ENCODE peak calls at places on chromosomes 12 and 14, in five cellular contexts. One of them, this sample, is unnamed.

GRCh38 chr12:95003921-95004272 is 400 bp upstream of the NDUFA12 start:
- DNase-seq in GM12878: no peak
- DNase-seq in suprapubic skin: no peak
- DNase-seq in tibial nerve: no peak
- DNase-seq in body of pancreas: no peak
- DNase-seq in this sample: no peak

GRCh38 chr14:95034806-95035205 is 122.5 kb downstream of the DICER1 start:
- DNase-seq in tibial nerve: no peak
- DNase-seq in body of pancreas: no peak
- DNase-seq in suprapubic skin: no peak
- DNase-seq in GM12878: no peak
- DNase-seq in this sample: no peak

GRCh38 chr14:31386271-31386670 is 34.1 kb downstream of the HEATR5A start:
- DNase-seq in GM12878: no peak
- DNase-seq in body of pancreas: no peak
- DNase-seq in suprapubic skin: no peak
- DNase-seq in tibial nerve: no peak
- DNase-seq in this sample: no peak

GRCh38 chr12:65606008-65606766 is 218.1 kb upstream of the HMGA2 start:
- DNase-seq in tibial nerve: no peak
- DNase-seq in suprapubic skin: no peak
- DNase-seq in GM12878: no peak
- DNase-seq in body of pancreas: no peak
- DNase-seq in this sample: no peak

GRCh38 chr12:130818381-130819247 is 20.4 kb downstream of the STX2 start:
- DNase-seq in suprapubic skin: no peak
- DNase-seq in GM12878: peak; percentile 28
- DNase-seq in tibial nerve: peak; percentile 24
- DNase-seq in body of pancreas: peak; percentile 64
- DNase-seq in this sample: peak; percentile 69

GRCh38 chr12:16350682-16351081 is 3.2 kb downstream of the MGST1 start:
- DNase-seq in suprapubic skin: peak; percentile 70
- DNase-seq in GM12878: no peak
- DNase-seq in body of pancreas: peak; percentile 63
- DNase-seq in tibial nerve: peak; percentile 71
- DNase-seq in this sample: no peak

GRCh38 chr14:64628940-64629403 is 75.3 kb upstream of the PLEKHG3 start:
- DNase-seq in GM12878: no peak
- DNase-seq in suprapubic skin: no peak
- DNase-seq in body of pancreas: no peak
- DNase-seq in tibial nerve: no peak
- DNase-seq in this sample: no peak

GRCh38 chr12:31832740-31833540 is 104.1 kb upstream of the AMN1 start:
- DNase-seq in body of pancreas: peak; percentile 14
- DNase-seq in GM12878: peak; percentile 73
- DNase-seq in tibial nerve: no peak
- DNase-seq in suprapubic skin: no peak
- DNase-seq in this sample: peak; percentile 37

GRCh38 chr12:130713581-130713991 is 2.5 kb downstream of the RIMBP2 start:
- DNase-seq in tibial nerve: no peak
- DNase-seq in suprapubic skin: no peak
- DNase-seq in GM12878: no peak
- DNase-seq in body of pancreas: peak; percentile 11
- DNase-seq in this sample: no peak

GRCh38 chr12:125071456-125071855 is 6.2 kb downstream of the AACS start:
- DNase-seq in tibial nerve: no peak
- DNase-seq in body of pancreas: no peak
- DNase-seq in suprapubic skin: no peak
- DNase-seq in GM12878: no peak
- DNase-seq in this sample: no peak

GRCh38 chr12:109811624-109811995 is 21.6 kb downstream of the TRPV4 start:
- DNase-seq in tibial nerve: no peak
- DNase-seq in body of pancreas: no peak
- DNase-seq in suprapubic skin: no peak
- DNase-seq in GM12878: no peak
- DNase-seq in this sample: no peak

GRCh38 chr12:15227004-15227679 is 5.9 kb upstream of the RERG start:
- DNase-seq in body of pancreas: peak; percentile 59
- DNase-seq in tibial nerve: peak; percentile 67
- DNase-seq in suprapubic skin: peak; percentile 64
- DNase-seq in GM12878: no peak
- DNase-seq in this sample: no peak

GRCh38 chr14:103898711-103899110 is 29.5 kb upstream of the TDRD9 start:
- DNase-seq in GM12878: no peak
- DNase-seq in suprapubic skin: no peak
- DNase-seq in tibial nerve: no peak
- DNase-seq in body of pancreas: no peak
- DNase-seq in this sample: peak; percentile 55

GRCh38 chr12:47547077-47547476 is 158.8 kb downstream of the RPAP3 start:
- DNase-seq in body of pancreas: no peak
- DNase-seq in suprapubic skin: no peak
- DNase-seq in tibial nerve: no peak
- DNase-seq in GM12878: no peak
- DNase-seq in this sample: no peak

GRCh38 chr12:31588976-31589375 is 2.0 kb downstream of the DENND5B start:
- DNase-seq in tibial nerve: no peak
- DNase-seq in GM12878: no peak
- DNase-seq in body of pancreas: no peak
- DNase-seq in suprapubic skin: no peak
- DNase-seq in this sample: no peak

GRCh38 chr14:92704036-92704804 is 44.2 kb downstream of the LGMN start:
- DNase-seq in tibial nerve: peak; percentile 38
- DNase-seq in GM12878: peak; percentile 92
- DNase-seq in suprapubic skin: no peak
- DNase-seq in body of pancreas: peak; percentile 64
- DNase-seq in this sample: no peak

GRCh38 chr12:127170271-127171180 is 1096.4 kb upstream of the TMEM132C start:
- DNase-seq in body of pancreas: no peak
- DNase-seq in GM12878: no peak
- DNase-seq in suprapubic skin: peak; percentile 66
- DNase-seq in tibial nerve: peak; percentile 38
- DNase-seq in this sample: no peak

GRCh38 chr12:65609359-65609771 is 214.9 kb upstream of the HMGA2 start:
- DNase-seq in tibial nerve: no peak
- DNase-seq in body of pancreas: no peak
- DNase-seq in GM12878: no peak
- DNase-seq in suprapubic skin: no peak
- DNase-seq in this sample: no peak

GRCh38 chr12:75959060-75959459 is 72.5 kb downstream of the PHLDA1 start:
- DNase-seq in tibial nerve: no peak
- DNase-seq in suprapubic skin: no peak
- DNase-seq in GM12878: no peak
- DNase-seq in body of pancreas: no peak
- DNase-seq in this sample: no peak

GRCh38 chr12:9751204-9752144 is 9.2 kb downstream of the CD69 start:
- DNase-seq in tibial nerve: no peak
- DNase-seq in suprapubic skin: no peak
- DNase-seq in GM12878: no peak
- DNase-seq in body of pancreas: no peak
- DNase-seq in this sample: no peak

GRCh38 chr14:102050026-102050405 is 36.8 kb downstream of the HSP90AA1 start:
- DNase-seq in suprapubic skin: no peak
- DNase-seq in tibial nerve: no peak
- DNase-seq in body of pancreas: no peak
- DNase-seq in GM12878: no peak
- DNase-seq in this sample: no peak

GRCh38 chr12:56087220-56087619 is 7.3 kb downstream of the ERBB3 start:
- DNase-seq in GM12878: no peak
- DNase-seq in suprapubic skin: no peak
- DNase-seq in body of pancreas: peak; percentile 97
- DNase-seq in tibial nerve: peak; percentile 19
- DNase-seq in this sample: peak; percentile 96

GRCh38 chr12:92462049-92462448 is 240.7 kb upstream of the PLEKHG7 start:
- DNase-seq in tibial nerve: no peak
- DNase-seq in suprapubic skin: no peak
- DNase-seq in GM12878: peak; percentile 96
- DNase-seq in body of pancreas: peak; percentile 28
- DNase-seq in this sample: no peak
- TF ChIP-seq POLR2A in tibial nerve: no peak
- TF ChIP-seq POLR2A in suprapubic skin: no peak
- TF ChIP-seq POLR2A in GM12878: no peak
- TF ChIP-seq POLR2A in body of pancreas: no peak
- TF ChIP-seq POLR2A in this sample: no peak

GRCh38 chr14:24096545-24097181 is 2.6 kb downstream of the PCK2 start:
- DNase-seq in GM12878: no peak
- DNase-seq in suprapubic skin: no peak
- DNase-seq in body of pancreas: no peak
- DNase-seq in tibial nerve: no peak
- DNase-seq in this sample: no peak

GRCh38 chr14:24092960-24093900 is 881 bp upstream of the PCK2 start:
- DNase-seq in tibial nerve: no peak
- DNase-seq in GM12878: no peak
- DNase-seq in suprapubic skin: no peak
- DNase-seq in body of pancreas: no peak
- DNase-seq in this sample: no peak

GRCh38 chr14:24094839-24095195 is 706 bp downstream of the PCK2 start:
- DNase-seq in suprapubic skin: no peak
- DNase-seq in GM12878: no peak
- DNase-seq in tibial nerve: no peak
- DNase-seq in body of pancreas: no peak
- DNase-seq in this sample: no peak

GRCh38 chr14:24093901-24094838 is at the start of gene PCK2:
- DNase-seq in tibial nerve: peak; percentile 90
- DNase-seq in GM12878: no peak
- DNase-seq in suprapubic skin: peak; percentile 96
- DNase-seq in body of pancreas: peak; percentile 97
- DNase-seq in this sample: peak; percentile 99

DNA sequence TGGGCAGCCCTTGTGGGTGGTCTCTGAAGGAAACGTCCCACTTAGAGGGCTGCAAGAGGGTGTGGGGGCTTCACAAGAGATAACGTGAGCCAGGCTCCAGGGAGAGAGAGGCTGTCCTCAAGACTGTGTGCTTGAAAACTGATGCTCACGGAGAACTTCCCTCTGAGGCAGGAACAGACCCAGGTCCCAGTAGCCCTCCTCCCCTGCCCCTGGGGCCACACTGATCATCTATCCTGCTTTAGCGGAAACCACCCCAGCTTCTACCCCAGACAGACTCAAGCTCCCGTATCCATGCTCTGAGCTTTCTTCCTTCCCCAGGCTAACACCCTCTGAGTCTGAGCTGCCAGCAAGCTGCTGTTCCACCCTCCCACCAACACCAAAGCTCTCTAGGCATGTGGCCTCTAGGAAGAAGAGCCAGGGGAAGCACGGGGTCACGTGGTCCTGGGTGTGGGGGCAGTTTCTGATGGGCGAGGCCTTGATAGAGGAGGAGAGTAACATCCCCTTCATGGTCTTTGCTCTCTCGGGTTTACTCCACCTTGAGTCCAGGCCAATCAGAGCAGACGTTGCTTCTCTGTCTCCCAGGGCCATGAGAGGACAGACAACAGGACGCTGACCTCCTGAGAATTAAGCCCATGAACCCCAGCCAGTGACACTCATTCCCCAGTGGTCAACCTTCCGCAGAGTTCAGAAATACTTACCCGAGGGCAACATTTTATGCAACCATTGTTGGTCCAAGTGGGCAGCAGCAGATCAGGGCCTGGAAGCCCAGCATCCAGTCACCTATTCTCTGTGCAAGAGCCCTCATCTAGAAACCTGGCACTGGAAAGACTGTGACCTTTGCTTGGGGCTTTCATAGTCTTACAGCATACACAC is 1.3 kb downstream of the PCK2 start:
- DNase-seq in GM12878: peak; percentile 92
- DNase-seq in suprapubic skin: peak; percentile 81
- DNase-seq in tibial nerve: peak; percentile 61
- DNase-seq in body of pancreas: peak; percentile 43
- DNase-seq in this sample: peak; percentile 65
- TF ChIP-seq POLR2A in GM12878: peak; percentile 98
- TF ChIP-seq POLR2A in suprapubic skin: no peak
- TF ChIP-seq POLR2A in tibial nerve: peak; percentile 46
- TF ChIP-seq POLR2A in body of pancreas: peak; percentile 32
- TF ChIP-seq POLR2A in this sample: no peak

GRCh38 chr12:121015825-121016766 is at the start of gene C12orf43:
- DNase-seq in body of pancreas: peak; percentile 93
- DNase-seq in tibial nerve: peak; percentile 96
- DNase-seq in suprapubic skin: peak; percentile 95
- DNase-seq in GM12878: peak; percentile 77
- DNase-seq in this sample: peak; percentile 93
- TF ChIP-seq POLR2A in body of pancreas: peak; percentile 63
- TF ChIP-seq POLR2A in tibial nerve: peak; percentile 39
- TF ChIP-seq POLR2A in suprapubic skin: no peak
- TF ChIP-seq POLR2A in GM12878: peak; percentile 89
- TF ChIP-seq POLR2A in this sample: no peak

DNA sequence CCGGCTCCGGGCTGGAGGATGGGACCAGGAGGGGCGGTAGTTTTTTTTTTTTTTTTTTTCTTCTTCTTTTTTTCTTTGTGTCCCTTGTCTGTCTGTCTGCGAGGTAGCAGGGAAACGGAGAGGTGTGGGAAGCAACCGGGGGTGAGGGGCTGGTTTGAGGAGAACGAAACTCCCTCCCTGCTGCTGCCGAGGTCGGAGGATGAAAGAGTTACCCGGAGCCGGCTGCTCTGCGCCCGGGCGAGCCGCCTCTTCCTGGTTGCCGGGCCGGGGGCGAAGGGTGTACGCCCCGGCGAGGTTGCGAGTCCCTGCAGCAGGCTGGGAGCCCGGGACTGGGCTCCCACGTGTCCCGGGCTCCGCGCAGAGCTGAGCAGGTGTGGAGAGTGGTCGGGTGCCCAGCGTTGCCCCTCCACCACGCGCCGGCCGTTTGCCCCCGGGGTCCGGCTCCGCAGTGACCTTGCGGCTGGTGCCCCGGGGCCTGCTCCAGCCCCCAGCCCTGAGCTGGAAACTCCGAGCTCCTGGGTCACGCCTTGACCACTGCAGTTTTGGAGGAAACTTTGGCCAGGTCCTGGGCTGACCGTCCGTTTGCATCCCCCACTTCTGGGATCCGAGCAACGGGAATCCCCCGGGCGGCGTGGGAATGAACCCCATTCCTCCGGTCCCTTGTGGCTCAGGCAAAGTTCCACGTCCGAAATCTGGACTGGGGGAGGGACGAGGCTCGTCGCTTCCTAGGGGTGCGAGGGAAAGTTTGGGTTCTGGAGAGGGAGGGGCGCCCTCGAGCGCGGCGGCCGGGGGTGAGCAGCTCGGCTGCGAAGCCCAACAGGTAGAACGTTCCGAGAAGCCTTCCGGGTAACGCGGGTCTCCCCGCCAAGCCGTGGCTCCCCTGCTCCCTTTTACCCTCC is 1.2 kb downstream of the CHST11 start:
- DNase-seq in GM12878: no peak
- DNase-seq in body of pancreas: peak; percentile 26
- DNase-seq in tibial nerve: no peak
- DNase-seq in suprapubic skin: no peak
- DNase-seq in this sample: peak; percentile 88
- TF ChIP-seq POLR2A in GM12878: peak; percentile 57
- TF ChIP-seq POLR2A in body of pancreas: no peak
- TF ChIP-seq POLR2A in tibial nerve: no peak
- TF ChIP-seq POLR2A in suprapubic skin: no peak
- TF ChIP-seq POLR2A in this sample: no peak

This sample was measured in upper lobe of left lung.